ENCODE peak calls at places on chromosomes 3 and 15, in six cellular contexts. B, R, Y, H, O and Z are unnamed samples.

GRCh38 chr3:169286214-169286613 is 377.3 kb downstream of the MECOM start:
- DNase-seq in R (no peak), O (no peak), H (no peak), B (no peak), Y (no peak), Z (no peak)

GRCh38 chr3:34646911-34647465 is 848.6 kb downstream of the PDCD6IP start:
- DNase-seq in Y (no peak), O (no peak), R (no peak), B (no peak), H (no peak), Z (no peak)

GRCh38 chr3:29764059-29764458 is 483.2 kb downstream of the RBMS3 start:
- DNase-seq in R (no peak), H (no peak), Y (no peak), B (no peak), O (no peak), Z (no peak)

GRCh38 chr3:149134560-149134959 is 5.1 kb downstream of the HPS3 start:
- DNase-seq in Y (no peak), H (no peak), O (no peak), R (no peak), B (no peak), Z (peak)

GRCh38 chr15:91948001-91948608 is 94.6 kb downstream of the SLCO3A1 start:
- DNase-seq in R (no peak), O (no peak), H (peak), Y (no peak), B (no peak), Z (no peak)

GRCh38 chr3:109161487-109162108 is 25.1 kb downstream of the C3orf85 start:
- DNase-seq in H (no peak), O (no peak), R (no peak), Y (no peak), B (no peak), Z (no peak)

GRCh38 chr3:27431116-27431515 is 53.1 kb downstream of the SLC4A7 start:
- DNase-seq in H (peak), O (no peak), B (no peak), Y (no peak), R (peak), Z (peak)

GRCh38 chr3:122245513-122246174 is 62.2 kb downstream of the CASR start:
- DNase-seq in O (no peak), R (no peak), B (no peak), H (no peak), Y (no peak), Z (no peak)

GRCh38 chr15:63502843-63503738 is 1.3 kb upstream of the USP3 start:
- DNase-seq in B (peak), H (peak), Y (peak), O (peak), R (peak), Z (peak)

GRCh38 chr3:87197531-87197930 is 29.6 kb upstream of the CHMP2B start:
- DNase-seq in B (no peak), Y (no peak), R (no peak), H (no peak), O (peak), Z (no peak)

GRCh38 chr15:56568466-56569167 is 103.7 kb upstream of the MNS1 start:
- DNase-seq in O (no peak), R (no peak), Y (no peak), H (no peak), B (no peak), Z (no peak)

GRCh38 chr15:76206325-76206976 is 104.8 kb downstream of the ETFA start:
- DNase-seq in O (peak), B (peak), R (peak), Y (peak), H (peak), Z (no peak)

GRCh38 chr15:73838795-73839565 is 34.4 kb upstream of the TBC1D21 start:
- DNase-seq in B (peak), O (no peak), H (peak), R (peak), Y (no peak), Z (no peak)

GRCh38 chr15:41926184-41927056 is 32.6 kb upstream of the SPTBN5 start:
- DNase-seq in R (no peak), O (peak), B (no peak), Y (no peak), H (peak), Z (no peak)

GRCh38 chr3:186360779-186361178 is 1.3 kb downstream of the DGKG start:
- DNase-seq in Y (peak), B (peak), R (peak), O (no peak), H (no peak), Z (no peak)

GRCh38 chr3:186361612-186362408 is at the start of gene DGKG:
- DNase-seq in R (peak), H (peak), B (peak), O (peak), Y (peak), Z (no peak)

GRCh38 chr3:186362988-186363387 is 954 bp upstream of the DGKG start:
- DNase-seq in B (no peak), O (no peak), Y (no peak), R (no peak), H (no peak), Z (no peak)

GRCh38 chr3:186362409-186362757 is 349 bp upstream of the DGKG start:
- DNase-seq in R (no peak), B (no peak), O (no peak), H (no peak), Y (no peak), Z (no peak)

DNA sequence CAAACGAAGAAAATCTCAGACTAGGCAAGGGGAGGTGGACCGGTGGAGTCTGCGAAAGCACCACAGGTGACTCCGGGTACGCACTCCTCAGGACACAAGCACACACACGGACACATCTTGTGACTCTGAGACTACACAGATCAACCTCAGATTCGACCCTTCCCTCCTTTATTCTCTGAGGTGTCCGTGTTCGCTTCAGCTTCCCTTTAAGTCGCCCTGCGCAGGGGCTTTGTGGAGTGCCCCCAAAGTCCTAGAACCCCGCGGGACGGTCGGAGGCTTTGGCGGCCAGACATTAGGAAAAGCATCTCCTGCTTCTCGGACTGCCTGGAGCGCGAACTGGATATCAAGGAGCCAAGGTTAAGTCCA is 805 bp downstream of the DGKG start:
- DNase-seq in B (no peak), H (no peak), Y (no peak), O (no peak), R (no peak), Z (no peak)
- H3K4me3 ChIP-seq in B (peak), H (peak), Y (peak), O (peak), R (peak), Z (no peak)

GRCh38 chr3:133856316-133856715 is 39.4 kb downstream of the RAB6B start:
- DNase-seq in O (no peak), B (no peak), R (no peak), H (no peak), Y (no peak), Z (no peak)
- TF ChIP-seq POLR2AphosphoS5 in O (no peak), B (no peak), R (no peak), H (no peak), Y (no peak), Z (no peak)

GRCh38 chr3:16550676-16551341 is 37.3 kb upstream of the RFTN1 start:
- DNase-seq in Y (no peak), B (no peak), O (peak), H (peak), R (peak), Z (peak)
- H3K4me3 ChIP-seq in Y (no peak), B (no peak), O (no peak), H (no peak), R (no peak), Z (no peak)

GRCh38 chr15:34583399-34584320 is at the start of gene GOLGA8B:
- DNase-seq in H (peak), O (peak), R (peak), Y (peak), B (peak), Z (peak)
- TF ChIP-seq POLR2AphosphoS5 in H (peak), O (peak), R (peak), Y (peak), B (no peak), Z (peak)

GRCh38 chr3:48015451-48016182 is 599 bp downstream of the MAP4 start:
- DNase-seq in H (no peak), O (no peak), R (no peak), Y (no peak), B (no peak), Z (no peak)

GRCh38 chr3:48014358-48014757 is 1.9 kb downstream of the MAP4 start:
- DNase-seq in H (no peak), R (no peak), Y (no peak), B (no peak), O (no peak), Z (no peak)

GRCh38 chr3:48018841-48019240 is 2.6 kb upstream of the MAP4 start:
- DNase-seq in H (no peak), B (no peak), R (no peak), Y (no peak), O (no peak), Z (no peak)

GRCh38 chr3:48013288-48013980 is 2.8 kb downstream of the MAP4 start:
- DNase-seq in H (peak), O (no peak), Y (no peak), R (peak), B (no peak), Z (no peak)

DNA sequence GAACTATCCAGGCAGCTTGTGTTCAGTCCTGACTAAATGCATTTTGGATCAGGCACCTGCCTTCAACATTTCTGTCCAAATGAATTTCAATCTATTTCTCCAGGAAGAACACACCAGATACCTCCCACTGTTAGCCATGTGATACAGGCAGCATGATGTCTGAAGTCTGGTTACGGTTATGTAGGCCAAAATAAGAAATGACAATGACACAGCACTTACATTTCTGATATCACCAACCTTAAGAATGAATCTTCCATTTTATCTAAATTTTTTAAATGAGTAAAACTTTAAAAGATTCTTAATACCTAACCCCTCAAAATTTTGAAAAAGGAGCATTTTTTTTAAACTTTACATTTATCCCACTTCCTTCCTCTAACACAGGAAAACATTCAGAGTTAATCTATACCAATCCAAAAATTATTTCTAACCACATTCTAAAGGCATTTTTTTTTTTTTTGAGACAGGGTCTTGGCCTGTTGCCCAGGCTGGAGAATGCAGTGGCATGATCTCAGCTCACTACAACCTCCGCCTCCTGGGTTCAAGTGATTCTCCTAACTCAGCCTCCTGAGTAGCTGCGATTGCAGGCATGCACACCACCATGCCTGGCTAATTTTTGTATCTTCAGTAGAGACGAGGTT is at the start of gene MAP4:
- DNase-seq in B (no peak), Y (no peak), H (no peak), O (no peak), R (no peak), Z (no peak)
- H3K4me3 ChIP-seq in B (no peak), Y (no peak), H (no peak), O (no peak), R (no peak), Z (no peak)